ENCODE peak calls at places on chromosomes 16 and 17, in ten cellular contexts. L is anterior cingulate cortex; C is cardiac muscle cell; J is retina; W is stimulated activated CD4-positive, alpha-beta T cell treated with anti-CD3 and anti-CD28 coated beads, Interleukin-12 subunit alpha, Interleukin-12 subunit beta, amount 100 ng/mL, for 4 hours; F is mucosa of gallbladder; A is HFF-Myc; Q is mucosa of descending colon; R is HFFc6; B is NCI-H748 treated with DMSO at 0.1 percent for 48 hours. M is an unnamed sample.

GRCh38 chr17:6894206-6894528 is 62.6 kb upstream of the TEKT1 start:
- DNase-seq in L (no peak), C (peak), J (peak), W (no peak), F (no peak), A (no peak), Q (no peak), R (no peak), B (no peak), M (no peak)

GRCh38 chr16:31869511-31870201 is 4.0 kb upstream of the ZNF267 start:
- DNase-seq in L (peak), C (peak), J (no peak), W (peak), F (peak), A (peak), Q (no peak), R (peak), B (no peak), M (peak)

GRCh38 chr16:17302620-17303019 is 168.1 kb downstream of the XYLT1 start:
- DNase-seq in L (no peak), C (no peak), J (no peak), W (no peak), F (no peak), A (no peak), Q (no peak), R (no peak), B (no peak), M (peak)

GRCh38 chr17:36823850-36824677 is 113.2 kb upstream of the LHX1 start:
- DNase-seq in L (no peak), C (no peak), J (no peak), W (no peak), F (no peak), A (no peak), Q (no peak), R (no peak), B (no peak), M (no peak)

GRCh38 chr16:48911700-48912099 is 301.7 kb upstream of the N4BP1 start:
- DNase-seq in L (no peak), C (peak), J (no peak), W (no peak), F (no peak), A (no peak), Q (no peak), R (no peak), B (peak), M (peak)

GRCh38 chr17:79975498-79976134 is 60.1 kb downstream of the TBC1D16 start:
- DNase-seq in L (no peak), C (no peak), J (no peak), W (no peak), F (no peak), A (no peak), Q (peak), R (no peak), B (no peak), M (no peak)

GRCh38 chr17:60720763-60721531 is 43.3 kb downstream of the BCAS3 start:
- DNase-seq in L (no peak), C (peak), J (peak), W (no peak), F (peak), A (peak), Q (no peak), R (peak), B (peak), M (peak)

GRCh38 chr17:261640-262039 is 80.2 kb upstream of the DOC2B start:
- DNase-seq in L (no peak), C (no peak), J (no peak), W (no peak), F (no peak), A (no peak), Q (no peak), R (no peak), B (no peak), M (no peak)

GRCh38 chr17:48471807-48472484 is 41.9 kb upstream of the SKAP1 start:
- DNase-seq in L (no peak), C (no peak), J (no peak), W (no peak), F (no peak), A (no peak), Q (no peak), R (no peak), B (no peak), M (no peak)

GRCh38 chr16:86668136-86668535 is 89.8 kb downstream of the FOXL1 start:
- DNase-seq in L (no peak), C (peak), J (no peak), W (no peak), F (no peak), A (no peak), Q (no peak), R (peak), B (no peak), M (peak)

M was measured in AG08395.